ENCODE peak calls at places on chromosomes 13 and 19, in six cellular contexts. K is tibial nerve, U is Peyer's patch, Z is AG10803, W is NCI-H187, Q is uterus. B is an unnamed sample.

GRCh38 chr19:46721269-46722003 is 4.5 kb upstream of the PRKD2 start:
- DNase-seq in K (no peak), U (no peak), Z (no peak), W (no peak), Q (no peak), B (no peak)

GRCh38 chr13:113207890-113208423 is 512 bp downstream of the PCID2 start:
- DNase-seq in K (no peak), U (no peak), Z (peak; percentile 54), W (no peak), Q (no peak), B (peak; percentile 68)

GRCh38 chr13:59301166-59301551 is 862.6 kb downstream of the DIAPH3 start:
- DNase-seq in K (no peak), U (no peak), Z (no peak), W (no peak), Q (no peak), B (no peak)

GRCh38 chr19:51365211-51366049 is 758 bp downstream of the ETFB start:
- DNase-seq in K (peak; percentile 22), U (no peak), Z (peak; percentile 41), W (no peak), Q (peak; percentile 31), B (peak; percentile 69)

GRCh38 chr19:48351341-48351752 is 12.4 kb downstream of the TMEM143 start:
- DNase-seq in K (peak; percentile 57), U (peak; percentile 66), Z (peak; percentile 37), W (peak; percentile 37), Q (no peak), B (peak; percentile 67)

GRCh38 chr13:81184556-81185265 is 843.8 kb upstream of the SPRY2 start:
- DNase-seq in K (no peak), U (no peak), Z (no peak), W (no peak), Q (no peak), B (no peak)

GRCh38 chr19:48618278-48618915 is 581 bp downstream of the RPL18 start:
- DNase-seq in K (no peak), U (peak; percentile 35), Z (no peak), W (no peak), Q (no peak), B (no peak)

GRCh38 chr13:102609696-102610095 is 12.9 kb downstream of the TPP2 start:
- DNase-seq in K (no peak), U (no peak), Z (no peak), W (no peak), Q (no peak), B (no peak)

GRCh38 chr13:102704238-102704750 is 9.4 kb upstream of the METTL21C start:
- DNase-seq in K (no peak), U (no peak), Z (no peak), W (no peak), Q (no peak), B (no peak)

GRCh38 chr19:30163663-30164062 is 208.5 kb upstream of the ZNF536 start:
- DNase-seq in K (no peak), U (no peak), Z (no peak), W (no peak), Q (no peak), B (no peak)

GRCh38 chr19:51564791-51565190 is 6.3 kb upstream of the ZNF175 start:
- DNase-seq in K (no peak), U (peak; percentile 49), Z (no peak), W (no peak), Q (no peak), B (no peak)

GRCh38 chr13:99289265-99289664 is 17.9 kb downstream of the GPR183 start:
- DNase-seq in K (no peak), U (no peak), Z (no peak), W (no peak), Q (no peak), B (no peak)

GRCh38 chr13:36530050-36530789 is 97.9 kb downstream of the CCNA1 start:
- DNase-seq in K (no peak), U (no peak), Z (peak; percentile 71), W (no peak), Q (peak; percentile 54), B (no peak)

GRCh38 chr19:58007285-58007684 is 4.7 kb upstream of the ZNF606 start:
- DNase-seq in K (no peak), U (no peak), Z (no peak), W (no peak), Q (no peak), B (no peak)

GRCh38 chr13:110465696-110466095 is 95.8 kb downstream of the RAB20 start:
- DNase-seq in K (no peak), U (no peak), Z (no peak), W (no peak), Q (no peak), B (no peak)

GRCh38 chr13:93646247-93646646 is 419.6 kb downstream of the GPC6 start:
- DNase-seq in K (no peak), U (no peak), Z (no peak), W (no peak), Q (no peak), B (no peak)

GRCh38 chr13:21583496-21583895 is 20.5 kb downstream of the MICU2 start:
- DNase-seq in K (no peak), U (no peak), Z (peak; percentile 30), W (no peak), Q (no peak), B (no peak)

GRCh38 chr13:76214001-76214400 is 577.9 kb downstream of the LMO7 start:
- DNase-seq in K (no peak), U (no peak), Z (no peak), W (no peak), Q (no peak), B (no peak)

GRCh38 chr13:97018029-97018819 is 23.9 kb upstream of the OXGR1 start:
- DNase-seq in K (peak; percentile 41), U (no peak), Z (peak; percentile 58), W (peak; percentile 15), Q (no peak), B (no peak)

GRCh38 chr19:38228491-38229439 is 4.7 kb upstream of the DPF1 start:
- DNase-seq in K (no peak), U (no peak), Z (no peak), W (no peak), Q (no peak), B (no peak)